ENCODE peak calls at places on chromosomes 1 and 21, in five cellular contexts. K is cardiac fibroblast, Q is B cell, F is fibroblast of pulmonary artery, X is coronary artery. D is an unnamed sample.

GRCh38 chr1:42419449-42419848 is 36.4 kb downstream of the ZMYND12 start:
- DNase-seq in K (no peak), Q (no peak), F (peak), X (no peak), D (no peak)

GRCh38 chr1:9909222-9910046 is 635 bp downstream of the CTNNBIP1 start:
- DNase-seq in K (no peak), Q (peak), F (peak), X (no peak), D (no peak)

GRCh38 chr1:44862829-44863406 is 19.9 kb upstream of the PTCH2 start:
- DNase-seq in K (peak), Q (no peak), F (peak), X (no peak), D (no peak)

GRCh38 chr1:205954819-205955404 is 11.7 kb upstream of the SLC26A9 start:
- DNase-seq in K (no peak), Q (no peak), F (no peak), X (no peak), D (no peak)

GRCh38 chr1:47927165-47927564 is 70.0 kb downstream of the TRABD2B start:
- DNase-seq in K (no peak), Q (no peak), F (no peak), X (no peak), D (no peak)

GRCh38 chr1:30345525-30346145 is 377.8 kb downstream of the MATN1 start:
- DNase-seq in K (no peak), Q (no peak), F (no peak), X (no peak), D (no peak)

GRCh38 chr1:204283711-204284651 is 70.2 kb upstream of the GOLT1A start:
- DNase-seq in K (no peak), Q (no peak), F (no peak), X (no peak), D (no peak)

GRCh38 chr1:173052681-173053196 is 2.0 kb upstream of the TNFSF18 start:
- DNase-seq in K (no peak), Q (no peak), F (no peak), X (no peak), D (no peak)

GRCh38 chr1:100834779-100835645 is 59.6 kb downstream of the EXTL2 start:
- DNase-seq in K (peak), Q (peak), F (peak), X (no peak), D (no peak)

GRCh38 chr1:51088474-51088873 is 13.6 kb upstream of the C1orf185 start:
- DNase-seq in K (peak), Q (no peak), F (peak), X (no peak), D (no peak)

GRCh38 chr1:192448026-192448578 is 127.5 kb upstream of the RGS1 start:
- DNase-seq in K (no peak), Q (no peak), F (no peak), X (no peak), D (no peak)

GRCh38 chr1:185853739-185854138 is 119.5 kb downstream of the HMCN1 start:
- DNase-seq in K (peak), Q (no peak), F (peak), X (no peak), D (no peak)

GRCh38 chr1:101314244-101314643 is 77.4 kb downstream of the S1PR1 start:
- DNase-seq in K (peak), Q (no peak), F (peak), X (no peak), D (no peak)

GRCh38 chr1:39110325-39110851 is 84.2 kb downstream of the NDUFS5 start:
- DNase-seq in K (peak), Q (no peak), F (peak), X (no peak), D (no peak)

GRCh38 chr1:212161231-212161781 is 123.9 kb upstream of the PPP2R5A start:
- DNase-seq in K (peak), Q (no peak), F (peak), X (no peak), D (no peak)

GRCh38 chr1:147078606-147079399 is 93.5 kb downstream of the PRKAB2 start:
- DNase-seq in K (no peak), Q (peak), F (no peak), X (no peak), D (no peak)

GRCh38 chr21:33259995-33260394 is 6.2 kb upstream of the IL10RB start:
- DNase-seq in K (no peak), Q (no peak), F (no peak), X (no peak), D (no peak)

GRCh38 chr1:176754663-176755062 is 291.7 kb downstream of the PAPPA2 start:
- DNase-seq in K (no peak), Q (no peak), F (no peak), X (no peak), D (no peak)

GRCh38 chr1:17923684-17924083 is 168.6 kb downstream of the ACTL8 start:
- DNase-seq in K (no peak), Q (no peak), F (no peak), X (no peak), D (no peak)

GRCh38 chr1:225766967-225767413 is 10.6 kb upstream of the SRP9 start:
- DNase-seq in K (peak), Q (no peak), F (peak), X (peak), D (peak)

GRCh38 chr1:230986976-230987375 is 8.1 kb downstream of the ARV1 start:
- DNase-seq in K (peak), Q (no peak), F (peak), X (no peak), D (no peak)

GRCh38 chr1:65175171-65176070 is 27.4 kb downstream of the AK4 start:
- DNase-seq in K (no peak), Q (no peak), F (peak), X (no peak), D (no peak)

GRCh38 chr1:57874426-57874825 is 450.6 kb upstream of the DAB1 start:
- DNase-seq in K (no peak), Q (no peak), F (no peak), X (no peak), D (no peak)

GRCh38 chr1:30847358-30847972 is 61.1 kb downstream of the SDC3 start:
- DNase-seq in K (peak), Q (no peak), F (peak), X (peak), D (no peak)

GRCh38 chr1:89065077-89065868 is at the start of gene GBP1:
- DNase-seq in K (peak), Q (peak), F (peak), X (no peak), D (no peak)

GRCh38 chr1:225454733-225455132 is 26.9 kb upstream of the LBR start:
- DNase-seq in K (peak), Q (no peak), F (peak), X (no peak), D (no peak)

GRCh38 chr1:84121360-84121759 is 22.7 kb upstream of the PRKACB start:
- DNase-seq in K (no peak), Q (no peak), F (no peak), X (no peak), D (no peak)

GRCh38 chr1:199298825-199299224 is 660.0 kb downstream of the PTPRC start:
- DNase-seq in K (peak), Q (no peak), F (peak), X (no peak), D (no peak)

GRCh38 chr1:26353976-26354820 is at the start of gene CRYBG2:
- DNase-seq in K (no peak), Q (no peak), F (no peak), X (peak), D (no peak)

GRCh38 chr1:222314839-222315238 is 233.1 kb downstream of the HHIPL2 start:
- DNase-seq in K (no peak), Q (no peak), F (no peak), X (no peak), D (no peak)

GRCh38 chr1:55720243-55720642 is 505.1 kb upstream of the USP24 start:
- DNase-seq in K (peak), Q (no peak), F (no peak), X (no peak), D (no peak)

GRCh38 chr1:14954210-14954609 is 199.3 kb upstream of the TMEM51 start:
- DNase-seq in K (no peak), Q (no peak), F (peak), X (no peak), D (no peak)

GRCh38 chr1:24704411-24705259 is 40.6 kb upstream of the CLIC4 start:
- DNase-seq in K (peak), Q (no peak), F (peak), X (no peak), D (no peak)

GRCh38 chr1:119587328-119587727 is 60.7 kb downstream of the ZNF697 start:
- DNase-seq in K (peak), Q (no peak), F (peak), X (no peak), D (no peak)

GRCh38 chr1:203751051-203751450 is 13.9 kb upstream of the LAX1 start:
- DNase-seq in K (peak), Q (no peak), F (peak), X (no peak), D (no peak)

GRCh38 chr21:30227633-30228404 is 11.9 kb upstream of the CLDN8 start:
- DNase-seq in K (peak), Q (no peak), F (peak), X (no peak), D (no peak)

GRCh38 chr21:42155045-42155855 is 63.7 kb upstream of the ABCG1 start:
- DNase-seq in K (no peak), Q (no peak), F (no peak), X (peak), D (no peak)

GRCh38 chr21:21196087-21196486 is 197.9 kb downstream of the NCAM2 start:
- DNase-seq in K (peak), Q (no peak), F (no peak), X (no peak), D (no peak)

GRCh38 chr1:170932236-170932635 is 3.1 kb upstream of the MROH9 start:
- DNase-seq in K (no peak), Q (no peak), F (no peak), X (no peak), D (no peak)

GRCh38 chr1:170929835-170930554 is 5.3 kb upstream of the MROH9 start:
- DNase-seq in K (peak), Q (peak), F (peak), X (no peak), D (no peak)

GRCh38 chr1:170931650-170932049 is 3.7 kb upstream of the MROH9 start:
- DNase-seq in K (no peak), Q (no peak), F (no peak), X (no peak), D (no peak)

GRCh38 chr1:170929412-170929834 is 5.9 kb upstream of the MROH9 start:
- DNase-seq in K (peak), Q (no peak), F (peak), X (no peak), D (no peak)

DNA sequence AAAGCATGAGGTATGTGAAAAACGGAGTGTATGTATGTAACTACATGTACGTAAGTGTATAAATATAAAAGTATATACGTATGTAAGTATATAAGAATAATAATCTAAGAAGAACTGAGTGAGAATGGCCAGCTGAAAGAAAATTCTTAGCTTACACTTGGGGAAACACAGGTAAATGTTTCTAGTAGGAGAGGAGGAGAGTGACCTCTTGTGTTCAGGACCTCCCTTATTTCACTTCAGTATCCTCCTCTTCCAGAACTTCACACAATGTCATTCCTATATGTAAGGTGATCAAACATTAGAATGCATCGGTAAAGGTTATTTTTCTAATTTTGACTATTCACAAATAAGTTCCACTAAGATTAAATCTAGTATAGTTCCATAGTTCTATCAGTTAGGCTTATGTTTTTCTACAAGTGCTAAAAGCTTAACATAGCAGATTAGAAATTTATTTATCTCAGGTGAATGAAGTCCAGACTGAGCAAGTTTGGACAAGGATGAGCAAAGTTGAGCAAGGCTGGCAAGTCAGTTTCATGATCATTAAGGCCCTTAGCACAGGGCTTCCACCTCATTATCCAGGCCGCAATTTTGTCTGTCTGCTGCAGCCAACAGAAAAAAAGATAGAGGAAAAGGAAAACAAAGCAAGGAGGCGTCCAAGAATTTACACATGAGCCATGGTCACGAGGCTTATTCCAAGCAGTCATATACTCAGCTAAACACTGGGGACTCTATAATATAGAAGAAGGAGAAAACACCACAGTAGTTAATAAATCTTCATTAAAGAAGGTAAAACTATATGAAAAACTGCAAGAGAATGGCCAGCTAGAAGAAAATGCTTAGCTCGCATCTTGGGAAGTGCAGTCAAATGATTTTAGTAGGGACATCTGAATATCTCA is 7.1 kb upstream of the MROH9 start:
- DNase-seq in K (peak), Q (no peak), F (peak), X (no peak), D (no peak)
- TF ChIP-seq CTCF in K (no peak), Q (no peak), F (peak), X (no peak), D (peak)

GRCh38 chr1:248613742-248614141 is 16.2 kb upstream of the OR2T10 start:
- DNase-seq in K (no peak), Q (no peak), F (no peak), X (no peak), D (no peak)

DNA sequence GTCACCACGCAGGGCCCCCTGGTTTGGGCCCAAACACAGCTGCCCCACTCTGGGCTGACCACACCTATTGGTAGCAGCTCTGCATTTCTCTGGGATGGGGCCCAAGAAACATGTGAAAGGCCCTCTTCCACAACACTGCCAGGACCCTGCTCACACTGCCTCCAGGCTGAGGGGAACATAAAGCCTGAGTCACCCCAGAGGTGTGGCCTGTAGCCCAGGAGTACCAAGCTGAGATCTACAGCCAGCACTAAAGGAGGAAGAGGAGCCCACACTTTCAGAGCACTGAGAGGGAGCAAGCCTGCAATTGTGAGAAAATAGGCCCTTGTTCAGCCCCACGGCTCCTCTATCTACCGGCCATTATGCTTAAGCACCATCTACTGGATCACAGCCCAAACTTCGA is 14.4 kb upstream of the OR2T10 start:
- DNase-seq in K (no peak), Q (no peak), F (no peak), X (no peak), D (no peak)
- TF ChIP-seq CTCF in K (no peak), Q (no peak), F (no peak), X (no peak), D (no peak)

GRCh38 chr21:45439171-45439872 is 34.4 kb downstream of the COL18A1 start:
- DNase-seq in K (peak), Q (peak), F (peak), X (no peak), D (peak)
- TF ChIP-seq CTCF in K (peak), Q (peak), F (peak), X (peak), D (peak)

GRCh38 chr21:44337941-44338895 is 972 bp downstream of the CFAP410 start:
- DNase-seq in K (peak), Q (peak), F (peak), X (peak), D (no peak)
- TF ChIP-seq CTCF in K (peak), Q (no peak), F (peak), X (no peak), D (peak)

GRCh38 chr1:194809665-194810064 is 1623.3 kb upstream of the B3GALT2 start:
- DNase-seq in K (no peak), Q (no peak), F (no peak), X (no peak), D (no peak)
- TF ChIP-seq CTCF in K (no peak), Q (no peak), F (no peak), X (no peak), D (no peak)